ENCODE peak calls at places on chromosomes 1 and 21, in nine cellular contexts. J is hepatocyte, R is uterus, H is upper lobe of left lung, A is tibial artery, Z is Panc1, C is DND-41, D is GM23338, W is tibial nerve. S is an unnamed sample. For H3K27me3, the result is how much of the 10 kb centered on the place peaks cover.

GRCh38 chr1:168691541-168691940 is 37.5 kb downstream of the DPT start:
- DNase-seq in Z (no peak), W (no peak), H (no peak), C (no peak), R (no peak), D (no peak), A (no peak), J (no peak), S (no peak)

GRCh38 chr21:17732306-17732705 is 86.8 kb downstream of the C21orf91 start:
- DNase-seq in R (no peak), D (no peak), C (no peak), H (no peak), W (no peak), A (no peak), J (no peak), Z (no peak), S (no peak)

GRCh38 chr1:67738401-67738800 is 53.4 kb downstream of the GADD45A start:
- DNase-seq in C (no peak), Z (no peak), J (no peak), H (no peak), W (no peak), D (no peak), A (no peak), R (no peak), S (peak)

GRCh38 chr1:222224576-222224975 is 323.3 kb downstream of the HHIPL2 start:
- DNase-seq in D (no peak), C (no peak), H (no peak), A (no peak), W (no peak), Z (no peak), J (no peak), R (no peak), S (no peak)

GRCh38 chr1:66374561-66375111 is 159.3 kb upstream of the SGIP1 start:
- DNase-seq in Z (no peak), R (no peak), W (no peak), D (no peak), H (no peak), A (no peak), J (no peak), C (no peak), S (peak)

GRCh38 chr1:230186003-230186863 is 119.2 kb downstream of the GALNT2 start:
- DNase-seq in D (peak), J (peak), C (no peak), W (no peak), R (no peak), Z (peak), H (peak), A (no peak), S (peak)

GRCh38 chr21:31136891-31137290 is 98.6 kb upstream of the KRTAP19-8 start:
- DNase-seq in D (no peak), H (no peak), A (no peak), R (peak), W (no peak), J (peak), C (no peak), Z (no peak), S (no peak)

GRCh38 chr1:25700124-25700523 is 83.5 kb downstream of the MAN1C1 start:
- DNase-seq in A (peak), C (no peak), R (peak), J (peak), H (no peak), Z (no peak), W (peak), D (no peak), S (no peak)

GRCh38 chr1:211517006-211517405 is 25.0 kb upstream of the RD3 start:
- DNase-seq in R (no peak), J (peak), C (peak), W (no peak), A (no peak), H (no peak), D (peak), Z (no peak), S (peak)

GRCh38 chr1:75693551-75693950 is 31.0 kb upstream of the ACADM start:
- DNase-seq in D (no peak), C (no peak), R (no peak), W (no peak), A (no peak), Z (no peak), J (no peak), H (no peak), S (no peak)

GRCh38 chr1:222828939-222829338 is 14.1 kb downstream of the DISP1 start:
- DNase-seq in W (no peak), H (no peak), C (no peak), A (no peak), R (no peak), D (peak), J (no peak), Z (no peak), S (no peak)

GRCh38 chr1:196193891-196194559 is 414.2 kb downstream of the KCNT2 start:
- DNase-seq in Z (no peak), R (no peak), D (no peak), C (no peak), W (no peak), H (no peak), J (no peak), A (no peak), S (peak)

GRCh38 chr1:169676001-169676400 is 35.4 kb downstream of the SELL start:
- DNase-seq in R (no peak), D (no peak), J (no peak), H (no peak), Z (no peak), C (no peak), A (no peak), W (no peak), S (peak)

GRCh38 chr1:21149862-21150432 is 26.8 kb downstream of the EIF4G3 start:
- DNase-seq in C (no peak), Z (peak), J (peak), D (peak), H (no peak), R (no peak), A (no peak), W (no peak), S (peak)

GRCh38 chr1:10814312-10814711 is 17.9 kb upstream of the CASZ1 start:
- DNase-seq in A (no peak), C (no peak), W (no peak), D (no peak), H (no peak), R (no peak), J (no peak), Z (no peak), S (no peak)

GRCh38 chr1:246508897-246509688 is 2.0 kb upstream of the SMYD3 start:
- DNase-seq in W (no peak), C (no peak), D (no peak), A (no peak), J (no peak), H (no peak), R (no peak), Z (no peak), S (no peak)

GRCh38 chr1:29962831-29963247 is 726.5 kb downstream of the PTPRU start:
- DNase-seq in C (no peak), H (no peak), R (no peak), A (no peak), W (no peak), J (no peak), Z (no peak), D (no peak), S (no peak)

GRCh38 chr1:22784737-22785136 is 74.1 kb downstream of the EPHB2 start:
- DNase-seq in Z (no peak), H (no peak), W (no peak), D (no peak), J (no peak), A (no peak), C (no peak), R (no peak), S (no peak)

GRCh38 chr1:41936107-41936506 is 17.4 kb upstream of the HIVEP3 start:
- DNase-seq in A (no peak), H (no peak), D (no peak), R (no peak), W (no peak), C (no peak), Z (no peak), J (no peak), S (peak)

GRCh38 chr1:94734963-94735899 is 84.9 kb upstream of the SLC44A3 start:
- DNase-seq in A (no peak), J (peak), W (no peak), C (peak), H (peak), R (peak), D (peak), Z (no peak), S (peak)

GRCh38 chr1:45879885-45880598 is 76.6 kb downstream of the MAST2 start:
- DNase-seq in D (no peak), R (no peak), H (no peak), Z (no peak), A (no peak), C (no peak), W (no peak), J (no peak), S (no peak)

GRCh38 chr1:243496173-243496553 is 240.3 kb downstream of the SDCCAG8 start:
- DNase-seq in H (peak), D (no peak), J (no peak), Z (no peak), C (no peak), A (no peak), R (no peak), W (no peak), S (no peak)

GRCh38 chr1:171220551-171221175 is 27.6 kb upstream of the FMO1 start:
- DNase-seq in Z (no peak), D (peak), R (no peak), W (no peak), H (no peak), C (no peak), J (peak), A (no peak), S (no peak)

GRCh38 chr1:193729429-193729828 is 543.0 kb upstream of the B3GALT2 start:
- DNase-seq in W (no peak), A (no peak), R (no peak), H (no peak), D (no peak), Z (no peak), C (no peak), J (no peak), S (peak)

GRCh38 chr1:179366093-179366800 is 476 bp downstream of the AXDND1 start:
- DNase-seq in Z (no peak), R (no peak), W (no peak), A (no peak), H (no peak), D (peak), J (peak), C (no peak), S (no peak)

GRCh38 chr1:175527773-175528172 is 215.6 kb downstream of the TNR start:
- DNase-seq in C (no peak), D (no peak), A (no peak), Z (no peak), W (no peak), J (no peak), R (no peak), H (no peak), S (no peak)

GRCh38 chr1:95780836-95781235 is 546.8 kb downstream of the RWDD3 start:
- DNase-seq in W (no peak), A (no peak), R (no peak), C (no peak), H (no peak), D (peak), Z (no peak), J (no peak), S (no peak)

DNA sequence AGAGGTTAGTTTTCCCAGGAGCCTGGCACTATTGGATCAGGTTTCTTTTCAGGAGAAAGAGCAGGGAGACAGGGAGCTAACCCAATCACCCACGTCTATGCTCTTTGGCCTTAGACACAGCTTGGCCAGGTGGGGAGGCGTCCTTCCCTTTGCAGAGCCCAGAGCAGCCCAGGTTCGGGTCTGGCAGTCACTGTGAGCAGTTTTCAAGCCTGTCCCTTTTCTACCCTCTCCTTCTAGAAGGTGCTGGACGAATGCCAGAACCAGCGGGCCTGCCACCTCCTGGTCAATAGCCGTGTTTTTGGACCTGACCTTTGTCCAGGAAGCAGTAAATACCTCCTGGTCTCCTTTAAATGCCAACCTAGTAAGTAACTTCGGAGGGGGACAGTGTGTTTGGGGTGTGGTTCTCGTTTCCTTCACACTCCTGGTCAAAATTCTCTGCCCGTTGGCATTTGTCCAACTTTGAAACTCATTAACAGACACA is 44.9 kb downstream of the EVA1C start:
- DNase-seq in D (peak), J (peak), R (peak), W (peak), H (peak), C (no peak), A (peak), Z (no peak), S (no peak)
- H3K27me3 ChIP-seq in D (under half), J (under half), R (under half), W (under half), H (under half), C (under half), A (under half), Z (under half), S (under half)

GRCh38 chr1:98044766-98045165 is 123.9 kb upstream of the DPYD start:
- DNase-seq in Z (no peak), C (no peak), D (peak), R (no peak), W (no peak), J (no peak), A (no peak), H (no peak), S (no peak)
- H3K4me3 ChIP-seq in Z (no peak), C (no peak), D (peak), R (no peak), W (no peak), J (no peak), A (peak), H (no peak), S (peak)

GRCh38 chr1:187931781-187932180 is 1103.0 kb downstream of the PLA2G4A start:
- DNase-seq in C (no peak), H (no peak), J (no peak), W (no peak), D (no peak), R (no peak), Z (no peak), A (no peak), S (no peak)

GRCh38 chr1:187928717-187929116 is 1100.0 kb downstream of the PLA2G4A start:
- DNase-seq in J (no peak), R (no peak), A (no peak), Z (no peak), W (no peak), C (no peak), D (no peak), H (no peak), S (no peak)

GRCh38 chr1:187933562-187934419 is 1105.0 kb downstream of the PLA2G4A start:
- DNase-seq in W (no peak), A (no peak), C (no peak), R (no peak), J (no peak), Z (no peak), D (no peak), H (no peak), S (no peak)

GRCh38 chr1:187924252-187924651 is 1095.5 kb downstream of the PLA2G4A start:
- DNase-seq in Z (no peak), D (no peak), J (no peak), A (no peak), H (no peak), C (no peak), R (no peak), W (no peak), S (no peak)

GRCh38 chr1:187928288-187928687 is 1099.5 kb downstream of the PLA2G4A start:
- DNase-seq in D (peak), A (no peak), R (no peak), C (no peak), H (no peak), J (peak), Z (peak), W (no peak), S (peak)
- TF ChIP-seq CTCF in D (peak), A (no peak), R (no peak), C (no peak), H (no peak), J (peak), Z (peak), W (peak), S (peak)

GRCh38 chr1:92478393-92478792 is 8.3 kb downstream of the GFI1 start:
- DNase-seq in Z (no peak), D (no peak), H (no peak), J (no peak), R (no peak), C (peak), A (no peak), W (no peak), S (peak)
- H3K27me3 ChIP-seq in Z (under half), D (half or more), H (under half), J (half or more), R (under half), C (under half), A (under half), W (under half), S (under half)

DNA sequence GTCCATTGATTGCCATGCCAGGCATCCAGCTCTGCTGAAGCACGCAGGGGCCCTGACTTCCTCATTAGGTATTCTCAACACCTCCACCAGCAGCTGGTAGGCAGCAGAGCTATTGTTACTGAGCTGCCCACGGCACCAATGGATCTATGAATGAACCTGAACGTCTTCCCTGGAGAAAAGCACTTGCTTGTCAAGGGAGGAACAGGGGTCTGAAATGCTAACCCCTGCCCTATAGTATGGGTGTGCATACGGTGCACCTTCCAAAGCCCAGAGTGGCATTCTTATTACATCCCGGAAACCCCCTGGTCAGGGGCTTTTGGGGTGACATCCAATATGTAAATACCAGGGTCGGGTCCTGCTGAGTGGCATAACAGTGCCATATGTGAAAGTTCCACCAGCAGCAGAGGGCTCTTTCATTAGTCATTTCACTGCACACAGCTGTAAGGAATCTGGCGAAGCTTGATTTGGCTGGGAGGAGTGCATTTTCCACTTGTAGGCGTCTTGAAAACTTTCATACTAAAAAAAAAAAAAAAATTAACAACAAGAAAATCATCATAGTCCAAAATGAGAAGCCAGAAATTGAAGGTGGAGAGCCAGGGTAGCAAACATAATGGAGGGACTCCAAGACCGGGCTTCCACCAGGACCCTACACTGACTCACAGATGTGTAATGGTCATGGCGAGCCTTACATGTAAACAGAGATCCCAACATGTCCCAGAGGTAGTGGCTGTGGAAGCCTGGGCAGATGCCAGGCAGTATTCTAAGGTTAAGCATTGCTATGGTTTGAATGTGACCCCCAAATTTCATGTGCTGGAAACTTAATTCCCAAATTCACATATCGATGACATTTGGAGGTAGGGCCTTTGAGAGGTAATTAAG is 58.8 kb upstream of the PRDX6 start:
- DNase-seq in C (no peak), A (no peak), Z (no peak), J (no peak), H (no peak), W (no peak), R (no peak), D (no peak), S (no peak)
- H3K4me3 ChIP-seq in C (no peak), A (no peak), Z (no peak), J (no peak), H (no peak), W (no peak), R (no peak), D (no peak), S (no peak)

S was measured in bronchial epithelial cell.